ENCODE peak calls at places on chromosomes 3 and 15, in five cellular contexts. K, J, Y, E and A are unnamed samples.

GRCh38 chr3:129599607-129600006 is 6.9 kb downstream of the PLXND1 start:
- DNase-seq in E (no peak), Y (no peak), K (peak), J (no peak), A (no peak)

GRCh38 chr3:126103121-126104027 is 19.4 kb upstream of the SLC41A3 start:
- DNase-seq in J (no peak), E (no peak), Y (no peak), K (peak), A (no peak)

GRCh38 chr3:136671921-136672320 is 80.3 kb downstream of the STAG1 start:
- DNase-seq in K (no peak), E (no peak), Y (no peak), J (no peak), A (no peak)

GRCh38 chr3:195895900-195896360 is 12.4 kb downstream of the TNK2 start:
- DNase-seq in J (peak), Y (peak), E (no peak), K (peak), A (peak)

GRCh38 chr3:45109736-45110135 is 36.4 kb downstream of the CDCP1 start:
- DNase-seq in J (no peak), E (no peak), Y (no peak), K (no peak), A (no peak)

GRCh38 chr3:186044973-186045372 is 63.9 kb downstream of the ETV5 start:
- DNase-seq in Y (peak), E (no peak), J (no peak), K (no peak), A (no peak)

GRCh38 chr3:152056481-152056880 is 183.0 kb downstream of the SUCNR1 start:
- DNase-seq in K (no peak), E (no peak), J (no peak), Y (no peak), A (no peak)

GRCh38 chr3:37214076-37214475 is 39.7 kb upstream of the LRRFIP2 start:
- DNase-seq in K (no peak), J (no peak), Y (no peak), E (no peak), A (no peak)

GRCh38 chr3:147297756-147298155 is 108.6 kb downstream of the ZIC4 start:
- DNase-seq in J (no peak), K (no peak), E (no peak), Y (no peak), A (no peak)

GRCh38 chr15:58678683-58679082 is 70.8 kb downstream of the ADAM10 start:
- DNase-seq in E (no peak), J (no peak), K (no peak), Y (no peak), A (no peak)

GRCh38 chr3:43748179-43748578 is 57.4 kb downstream of the ABHD5 start:
- DNase-seq in K (no peak), E (no peak), J (no peak), Y (no peak), A (no peak)

GRCh38 chr3:149879872-149880271 is 66.9 kb downstream of the RNF13 start:
- DNase-seq in E (peak), J (peak), Y (peak), K (peak), A (peak)

GRCh38 chr3:154251610-154252009 is 72.7 kb downstream of the DHX36 start:
- DNase-seq in Y (no peak), K (no peak), J (no peak), E (no peak), A (no peak)

GRCh38 chr15:87752250-87752951 is 504.1 kb downstream of the NTRK3 start:
- DNase-seq in J (no peak), E (no peak), Y (no peak), K (no peak), A (no peak)

GRCh38 chr15:39580630-39581500 is at the start of gene THBS1:
- DNase-seq in J (peak), K (peak), E (no peak), Y (no peak), A (peak)

GRCh38 chr15:72092691-72093090 is 25.3 kb downstream of the MYO9A start:
- DNase-seq in J (no peak), K (no peak), E (no peak), Y (no peak), A (no peak)

GRCh38 chr15:66935121-66935520 is 130.3 kb upstream of the SMAD3 start:
- DNase-seq in Y (no peak), E (no peak), K (no peak), J (no peak), A (no peak)

GRCh38 chr15:84962975-84963374 is 18.7 kb upstream of the PDE8A start:
- DNase-seq in K (no peak), J (no peak), E (no peak), Y (no peak), A (no peak)

GRCh38 chr3:11350374-11350773 is 78.2 kb downstream of the ATG7 start:
- DNase-seq in E (no peak), K (no peak), J (no peak), Y (no peak), A (no peak)

GRCh38 chr3:76550522-76551201 is 489.2 kb upstream of the ROBO2 start:
- DNase-seq in K (no peak), E (no peak), J (no peak), Y (no peak), A (no peak)